ENCODE peak calls at places on chromosome 16, in eight cellular contexts. W is pulmonary artery endothelial cell; B is activated T-cell treated with anti-CD3 and anti-CD28 coated beads, Interleukin-2, amount 50 U/mL, for 4 hours; C is AG20443; I is stimulated activated CD8-positive, alpha-beta memory T cell treated with anti-CD3 and anti-CD28 coated beads, Interleukin-15, amount 100 ng/mL, for 1 hour; A is GM10248; O is NCI-H1092 treated with DMSO at 0.1 percent for 48 hours; F is dorsolateral prefrontal cortex. Y is an unnamed sample.

GRCh38 chr16:8628981-8629725 is 7.7 kb downstream of the METTL22 start:
- DNase-seq in W (no peak), B (no peak), C (no peak), I (no peak), A (no peak), O (no peak), F (no peak), Y (no peak)

GRCh38 chr16:53504161-53504663 is 1.2 kb upstream of the AKTIP start:
- DNase-seq in W (no peak), B (peak; percentile 12), C (peak; percentile 44), I (no peak), A (no peak), O (peak; percentile 75), F (peak; percentile 22), Y (peak; percentile 53)

GRCh38 chr16:85398688-85399582 is 214.2 kb upstream of the GSE1 start:
- DNase-seq in W (no peak), B (no peak), C (no peak), I (no peak), A (no peak), O (no peak), F (no peak), Y (no peak)

GRCh38 chr16:86575754-86576557 is 2.4 kb upstream of the FOXL1 start:
- DNase-seq in W (peak; percentile 63), B (no peak), C (peak; percentile 89), I (no peak), A (peak; percentile 65), O (peak; percentile 11), F (no peak), Y (no peak)

GRCh38 chr16:69926241-69926640 is 24.9 kb upstream of the CLEC18A start:
- DNase-seq in W (no peak), B (no peak), C (no peak), I (no peak), A (no peak), O (no peak), F (no peak), Y (no peak)

GRCh38 chr16:70693231-70693671 is 7.4 kb upstream of the MTSS2 start:
- DNase-seq in W (no peak), B (no peak), C (no peak), I (no peak), A (no peak), O (no peak), F (no peak), Y (no peak)

GRCh38 chr16:3501783-3502400 is 1.1 kb downstream of the CLUAP1 start:
- DNase-seq in W (no peak), B (no peak), C (no peak), I (no peak), A (no peak), O (peak; percentile 3), F (no peak), Y (no peak)

GRCh38 chr16:87202346-87202745 is 114.8 kb downstream of the C16orf95 start:
- DNase-seq in W (no peak), B (no peak), C (peak; percentile 61), I (no peak), A (no peak), O (no peak), F (no peak), Y (no peak)